ENCODE peak calls at places on chromosomes 13 and 19, in eight cellular contexts. L is HepG2, U is SK-N-SH, F is suprapubic skin, C is GM12891, E is GM23338, X is endothelial cell of umbilical vein, Q is H1. O is an unnamed sample.

GRCh38 chr13:95403349-95404140 is 102.3 kb upstream of the ABCC4 start:
- DNase-seq in L (no peak), U (no peak), F (no peak), C (no peak), E (peak; percentile 87), X (no peak), Q (peak; percentile 83), O (no peak)

GRCh38 chr13:97976551-97977375 is 23.3 kb downstream of the IPO5 start:
- DNase-seq in L (no peak), U (peak; percentile 75), F (peak; percentile 68), C (peak; percentile 32), E (peak; percentile 34), X (no peak), Q (peak; percentile 94), O (peak; percentile 90)

GRCh38 chr19:22052644-22053013 is 345 bp downstream of the ZNF257 start:
- DNase-seq in L (no peak), U (peak; percentile 25), F (no peak), C (no peak), E (no peak), X (no peak), Q (no peak), O (peak; percentile 79)

GRCh38 chr19:14661372-14661924 is 13.2 kb downstream of the ADGRE3 start:
- DNase-seq in L (no peak), U (no peak), F (no peak), C (no peak), E (peak; percentile 11), X (no peak), Q (no peak), O (peak; percentile 41)

GRCh38 chr19:2944775-2945574 is at the start of gene ZNF77:
- DNase-seq in L (peak; percentile 99), U (peak; percentile 99), F (peak; percentile 99), C (peak; percentile 99), E (peak; percentile 100), X (peak; percentile 99), Q (peak; percentile 98), O (peak; percentile 96)

GRCh38 chr13:81017525-81018152 is 676.7 kb upstream of the SPRY2 start:
- DNase-seq in L (peak; percentile 28), U (peak; percentile 44), F (no peak), C (peak; percentile 2), E (peak; percentile 81), X (peak; percentile 57), Q (no peak), O (no peak)

GRCh38 chr19:8084152-8084551 is 31.6 kb downstream of the CCL25 start:
- DNase-seq in L (no peak), U (no peak), F (no peak), C (no peak), E (no peak), X (no peak), Q (no peak), O (no peak)

GRCh38 chr13:110430391-110431338 is 123.6 kb downstream of the COL4A2 start:
- DNase-seq in L (no peak), U (no peak), F (no peak), C (no peak), E (no peak), X (no peak), Q (no peak), O (no peak)

GRCh38 chr19:30722236-30722635 is 350.1 kb downstream of the ZNF536 start:
- DNase-seq in L (no peak), U (peak; percentile 36), F (no peak), C (no peak), E (no peak), X (no peak), Q (no peak), O (no peak)

GRCh38 chr19:50268046-50268445 is 61.1 kb downstream of the KCNC3 start:
- DNase-seq in L (no peak), U (no peak), F (no peak), C (no peak), E (no peak), X (no peak), Q (no peak), O (no peak)

GRCh38 chr19:16608290-16608704 is 19.7 kb downstream of the MED26 start:
- DNase-seq in L (no peak), U (no peak), F (no peak), C (no peak), E (no peak), X (peak; percentile 75), Q (no peak), O (no peak)

GRCh38 chr19:42250666-42251531 is 4.0 kb downstream of the ERF start:
- DNase-seq in L (no peak), U (peak; percentile 48), F (peak; percentile 64), C (no peak), E (no peak), X (peak; percentile 39), Q (no peak), O (peak; percentile 82)

GRCh38 chr13:109704771-109705628 is 81.4 kb downstream of the IRS2 start:
- DNase-seq in L (no peak), U (no peak), F (peak; percentile 76), C (no peak), E (no peak), X (no peak), Q (no peak), O (peak; percentile 85)

GRCh38 chr13:23899555-23899954 is 2.3 kb upstream of the C1QTNF9B start:
- DNase-seq in L (peak; percentile 36), U (peak; percentile 36), F (no peak), C (no peak), E (peak; percentile 49), X (peak; percentile 50), Q (no peak), O (no peak)

GRCh38 chr19:6832412-6832811 is 55.0 kb upstream of the ADGRE1 start:
- DNase-seq in L (no peak), U (no peak), F (no peak), C (no peak), E (no peak), X (no peak), Q (no peak), O (no peak)

GRCh38 chr19:49997709-49998108 is 27.5 kb downstream of the VRK3 start:
- DNase-seq in L (peak; percentile 56), U (peak; percentile 78), F (no peak), C (peak; percentile 46), E (peak; percentile 85), X (peak; percentile 42), Q (peak; percentile 51), O (no peak)

GRCh38 chr19:13718733-13719132 is 45.6 kb upstream of the MRI1 start:
- DNase-seq in L (no peak), U (peak; percentile 28), F (no peak), C (no peak), E (peak; percentile 55), X (no peak), Q (no peak), O (no peak)

GRCh38 chr19:15297416-15298224 is 34.7 kb downstream of the BRD4 start:
- DNase-seq in L (peak; percentile 99), U (no peak), F (no peak), C (no peak), E (peak; percentile 44), X (no peak), Q (no peak), O (peak; percentile 43)

GRCh38 chr19:49684251-49684982 is 5.0 kb upstream of the ADM5 start:
- DNase-seq in L (no peak), U (peak; percentile 68), F (no peak), C (no peak), E (peak; percentile 75), X (no peak), Q (peak; percentile 84), O (no peak)

GRCh38 chr19:32809254-32809653 is 60.3 kb downstream of the SLC7A9 start:
- DNase-seq in L (no peak), U (no peak), F (no peak), C (no peak), E (no peak), X (no peak), Q (no peak), O (no peak)

GRCh38 chr13:44796597-44797517 is 192.4 kb downstream of the NUFIP1 start:
- DNase-seq in L (no peak), U (no peak), F (no peak), C (no peak), E (no peak), X (peak; percentile 22), Q (no peak), O (no peak)

GRCh38 chr19:5038631-5039271 is 69.8 kb downstream of the KDM4B start:
- DNase-seq in L (peak; percentile 17), U (peak; percentile 72), F (no peak), C (no peak), E (peak; percentile 74), X (no peak), Q (peak; percentile 62), O (peak; percentile 74)

GRCh38 chr19:6677495-6677894 is 7.5 kb upstream of the TNFSF14 start:
- DNase-seq in L (no peak), U (no peak), F (no peak), C (no peak), E (peak; percentile 37), X (no peak), Q (no peak), O (no peak)

GRCh38 chr13:42720116-42720857 is 61.1 kb upstream of the FAM216B start:
- DNase-seq in L (peak; percentile 7), U (no peak), F (no peak), C (no peak), E (no peak), X (peak; percentile 2), Q (no peak), O (no peak)

GRCh38 chr19:1521636-1522035 is 2.2 kb upstream of the PLK5 start:
- DNase-seq in L (no peak), U (no peak), F (no peak), C (no peak), E (no peak), X (no peak), Q (no peak), O (no peak)

GRCh38 chr19:11673608-11674041 is 65.1 kb downstream of the ZNF823 start:
- DNase-seq in L (peak; percentile 68), U (no peak), F (no peak), C (no peak), E (peak; percentile 93), X (peak; percentile 81), Q (peak; percentile 80), O (peak; percentile 82)

GRCh38 chr19:52398091-52398461 is 427 bp downstream of the ZNF528 start:
- DNase-seq in L (peak; percentile 6), U (peak; percentile 64), F (peak; percentile 59), C (peak; percentile 12), E (peak; percentile 44), X (no peak), Q (no peak), O (no peak)

GRCh38 chr19:52397310-52398090 is at the start of gene ZNF528:
- DNase-seq in L (peak; percentile 89), U (peak; percentile 95), F (peak; percentile 97), C (peak; percentile 87), E (peak; percentile 98), X (peak; percentile 92), Q (no peak), O (peak; percentile 97)
- TF ChIP-seq POLR2AphosphoS5 in L (peak; percentile 53), U (peak; percentile 94), F (peak; percentile 67), C (peak; percentile 66), E (peak; percentile 82), X (peak; percentile 84), Q (peak; percentile 50), O (peak; percentile 92)

GRCh38 chr13:52319876-52320275 is 86.1 kb downstream of the THSD1 start:
- DNase-seq in L (no peak), U (no peak), F (no peak), C (no peak), E (no peak), X (no peak), Q (no peak), O (no peak)
- TF ChIP-seq POLR2AphosphoS5 in L (no peak), U (no peak), F (no peak), C (no peak), E (no peak), X (no peak), Q (no peak), O (no peak)

GRCh38 chr13:32426981-32427851 is 714 bp downstream of the N4BP2L1 start:
- DNase-seq in L (no peak), U (peak; percentile 80), F (peak; percentile 73), C (no peak), E (peak; percentile 91), X (peak; percentile 25), Q (peak; percentile 82), O (peak; percentile 91)
- TF ChIP-seq POLR2AphosphoS5 in L (no peak), U (no peak), F (no peak), C (no peak), E (no peak), X (no peak), Q (no peak), O (peak; percentile 45)

GRCh38 chr19:51926784-51927741 is at the start of gene ZNF613:
- DNase-seq in L (peak; percentile 89), U (peak; percentile 82), F (peak; percentile 85), C (peak; percentile 64), E (peak; percentile 99), X (peak; percentile 94), Q (peak; percentile 90), O (peak; percentile 95)
- TF ChIP-seq POLR2AphosphoS5 in L (peak; percentile 54), U (peak; percentile 75), F (peak; percentile 55), C (no peak), E (peak; percentile 45), X (peak; percentile 33), Q (no peak), O (peak; percentile 87)

O was measured in spleen.